ENCODE peak calls at places on chromosome 18, in six cellular contexts. K, E, O, U, T and M are unnamed samples.

GRCh38 chr18:26549486-26550435 is 1.4 kb upstream of the KCTD1 start:
- DNase-seq in K (peak), E (peak), O (peak), U (peak), T (peak), M (peak)

GRCh38 chr18:58977801-58978200 is 113.1 kb downstream of the ZNF532 start:
- DNase-seq in K (no peak), E (no peak), O (no peak), U (peak), T (no peak), M (no peak)

GRCh38 chr18:58205087-58205779 is 161.2 kb downstream of the NEDD4L start:
- DNase-seq in K (no peak), E (no peak), O (no peak), U (peak), T (no peak), M (peak)

GRCh38 chr18:31835528-31836138 is 75.0 kb upstream of the SLC25A52 start:
- DNase-seq in K (no peak), E (no peak), O (no peak), U (peak), T (no peak), M (peak)

GRCh38 chr18:13014818-13015217 is 23.7 kb downstream of the CEP192 start:
- DNase-seq in K (no peak), E (no peak), O (no peak), U (no peak), T (no peak), M (no peak)

GRCh38 chr18:59696311-59697235 is 650 bp downstream of the CCBE1 start:
- DNase-seq in K (no peak), E (peak), O (no peak), U (peak), T (no peak), M (peak)

GRCh38 chr18:30381826-30382225 is 660.7 kb downstream of the DSC3 start:
- DNase-seq in K (no peak), E (no peak), O (no peak), U (no peak), T (no peak), M (no peak)

GRCh38 chr18:22848618-22849017 is 84.5 kb upstream of the RBBP8 start:
- DNase-seq in K (no peak), E (no peak), O (no peak), U (peak), T (no peak), M (no peak)

GRCh38 chr18:58268849-58269248 is 224.8 kb downstream of the NEDD4L start:
- DNase-seq in K (no peak), E (no peak), O (no peak), U (peak), T (peak), M (peak)

GRCh38 chr18:5415665-5416064 is 120.1 kb upstream of the ZBTB14 start:
- DNase-seq in K (no peak), E (no peak), O (no peak), U (no peak), T (no peak), M (no peak)

GRCh38 chr18:36539674-36540073 is 242.2 kb downstream of the FHOD3 start:
- DNase-seq in K (no peak), E (peak), O (no peak), U (peak), T (no peak), M (no peak)

GRCh38 chr18:46555724-46556123 is 101.3 kb downstream of the LOXHD1 start:
- DNase-seq in K (peak), E (peak), O (no peak), U (peak), T (no peak), M (no peak)

GRCh38 chr18:74951165-74951760 is 257.7 kb downstream of the PTGR3 start:
- DNase-seq in K (peak), E (no peak), O (peak), U (peak), T (no peak), M (peak)

GRCh38 chr18:75247601-75248421 is 37.2 kb downstream of the TSHZ1 start:
- DNase-seq in K (peak), E (no peak), O (no peak), U (peak), T (no peak), M (peak)

GRCh38 chr18:47975701-47976100 is 45.2 kb upstream of the SMAD2 start:
- DNase-seq in K (no peak), E (no peak), O (no peak), U (no peak), T (no peak), M (no peak)

GRCh38 chr18:70991577-70991976 is 702.7 kb downstream of the SOCS6 start:
- DNase-seq in K (no peak), E (no peak), O (no peak), U (peak), T (no peak), M (peak)

GRCh38 chr18:29712785-29713184 is 1329.8 kb downstream of the DSC3 start:
- DNase-seq in K (no peak), E (no peak), O (no peak), U (no peak), T (no peak), M (peak)

GRCh38 chr18:72283148-72283925 is 260.8 kb downstream of the CBLN2 start:
- DNase-seq in K (no peak), E (no peak), O (no peak), U (no peak), T (no peak), M (no peak)

GRCh38 chr18:26909599-26910290 is 44.2 kb upstream of the AQP4 start:
- DNase-seq in K (no peak), E (no peak), O (no peak), U (no peak), T (no peak), M (no peak)

GRCh38 chr18:32530947-32531651 is 60.4 kb upstream of the GAREM1 start:
- DNase-seq in K (peak), E (no peak), O (no peak), U (peak), T (no peak), M (peak)

GRCh38 chr18:59657012-59657411 is 40.2 kb downstream of the CCBE1 start:
- DNase-seq in K (no peak), E (no peak), O (no peak), U (no peak), T (no peak), M (no peak)

GRCh38 chr18:41058351-41059125 is 896.5 kb upstream of the PIK3C3 start:
- DNase-seq in K (no peak), E (no peak), O (no peak), U (no peak), T (no peak), M (no peak)

GRCh38 chr18:7272268-7273049 is 41.6 kb downstream of the LRRC30 start:
- DNase-seq in K (peak), E (peak), O (peak), U (peak), T (peak), M (peak)
- H3K4me3 ChIP-seq in K (peak), E (no peak), O (peak), U (no peak), T (no peak), M (no peak)

GRCh38 chr18:42271656-42272355 is 316.8 kb downstream of the PIK3C3 start:
- DNase-seq in K (no peak), E (no peak), O (no peak), U (no peak), T (no peak), M (no peak)

GRCh38 chr18:42275138-42275535 is 320.1 kb downstream of the PIK3C3 start:
- DNase-seq in K (no peak), E (no peak), O (no peak), U (no peak), T (no peak), M (no peak)

GRCh38 chr18:42268793-42269192 is 313.8 kb downstream of the PIK3C3 start:
- DNase-seq in K (no peak), E (no peak), O (no peak), U (no peak), T (no peak), M (no peak)

GRCh38 chr18:42275949-42276730 is 321.1 kb downstream of the PIK3C3 start:
- DNase-seq in K (no peak), E (no peak), O (no peak), U (no peak), T (no peak), M (no peak)

GRCh38 chr18:42274488-42275137 is 319.6 kb downstream of the PIK3C3 start:
- DNase-seq in K (peak), E (peak), O (no peak), U (peak), T (no peak), M (peak)
- TF ChIP-seq CTCF in K (peak), E (peak), O (no peak), U (peak), T (no peak), M (no peak)

DNA sequence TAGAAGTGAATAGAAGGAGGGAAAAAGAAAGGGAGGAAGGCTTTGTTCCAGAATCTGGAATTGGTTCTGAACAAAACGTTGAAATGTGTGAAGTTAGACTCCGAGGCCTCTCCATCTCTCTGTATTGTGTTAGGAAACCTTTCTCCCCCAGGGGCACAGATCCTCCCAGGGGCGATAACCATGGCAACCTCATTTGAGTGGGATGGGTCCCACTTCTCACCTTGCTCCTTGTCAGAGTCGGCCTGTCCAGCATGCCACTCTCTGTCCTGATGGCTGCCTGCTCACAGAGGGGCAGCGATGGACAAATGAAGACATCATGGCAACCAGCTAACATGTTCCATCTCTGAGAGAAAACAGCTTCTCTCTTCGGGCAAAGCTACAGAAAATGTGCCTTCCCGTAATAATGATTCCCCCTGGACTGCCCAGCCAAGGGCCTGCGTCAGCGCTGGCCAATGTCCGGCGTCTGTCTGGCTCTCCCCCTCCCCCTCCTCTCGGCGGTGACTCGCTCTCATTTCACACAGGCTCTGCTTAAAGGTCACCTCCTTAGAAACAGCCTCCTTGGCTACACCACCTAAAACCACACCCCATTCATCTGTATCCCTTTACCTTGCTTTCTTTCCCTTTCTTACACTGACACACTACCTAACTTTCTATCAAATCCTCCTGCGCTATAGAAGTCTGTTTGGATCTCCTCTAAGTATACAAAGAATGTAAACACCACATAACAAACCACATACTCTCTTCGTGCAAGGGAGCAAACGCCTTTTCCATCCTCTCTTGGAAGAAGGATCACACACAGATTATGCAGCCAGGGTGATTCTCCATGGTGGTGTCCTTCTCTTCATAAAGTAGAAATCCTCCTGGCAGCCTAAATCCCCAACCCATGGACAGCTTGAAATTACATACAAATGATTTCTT is 32.1 kb upstream of the TTC39C start:
- DNase-seq in K (no peak), E (no peak), O (no peak), U (peak), T (no peak), M (peak)
- H3K4me3 ChIP-seq in K (no peak), E (no peak), O (no peak), U (no peak), T (no peak), M (no peak)

GRCh38 chr18:62603211-62603610 is 80.4 kb downstream of the ZCCHC2 start:
- DNase-seq in K (no peak), E (no peak), O (no peak), U (no peak), T (no peak), M (no peak)

GRCh38 chr18:62606106-62606505 is 83.3 kb downstream of the ZCCHC2 start:
- DNase-seq in K (no peak), E (no peak), O (no peak), U (no peak), T (no peak), M (peak)

GRCh38 chr18:62605685-62606084 is 82.9 kb downstream of the ZCCHC2 start:
- DNase-seq in K (no peak), E (no peak), O (no peak), U (no peak), T (no peak), M (no peak)

GRCh38 chr18:62602706-62603105 is 79.9 kb downstream of the ZCCHC2 start:
- DNase-seq in K (no peak), E (no peak), O (no peak), U (no peak), T (no peak), M (no peak)

GRCh38 chr18:62603979-62604378 is 81.2 kb downstream of the ZCCHC2 start:
- DNase-seq in K (no peak), E (no peak), O (no peak), U (no peak), T (no peak), M (no peak)
- TF ChIP-seq CTCF in K (no peak), E (no peak), O (no peak), U (no peak), T (no peak), M (no peak)